ENCODE peak calls at places on chromosome 10, in eight cellular contexts. One of them, this sample, is unnamed.

GRCh38 chr10:120076966-120077706 is 184.6 kb downstream of the SEC23IP start:
- DNase-seq in fibroblast of lung: no peak
- DNase-seq in GM12865: no peak
- DNase-seq in cardiac fibroblast: no peak
- DNase-seq in SW480: no peak
- DNase-seq in non-pigmented ciliary epithelial cell: no peak
- DNase-seq in GM03348: no peak
- DNase-seq in HEK293T: no peak
- DNase-seq in this sample: no peak

GRCh38 chr10:113953505-113954272 is 90.0 kb upstream of the ADRB1 start:
- DNase-seq in fibroblast of lung: no peak
- DNase-seq in GM12865: peak
- DNase-seq in cardiac fibroblast: no peak
- DNase-seq in SW480: no peak
- DNase-seq in non-pigmented ciliary epithelial cell: no peak
- DNase-seq in GM03348: no peak
- DNase-seq in HEK293T: no peak
- DNase-seq in this sample: no peak

GRCh38 chr10:22832851-22833250 is 95.0 kb upstream of the ARMC3 start:
- DNase-seq in fibroblast of lung: no peak
- DNase-seq in GM12865: no peak
- DNase-seq in cardiac fibroblast: no peak
- DNase-seq in SW480: no peak
- DNase-seq in non-pigmented ciliary epithelial cell: no peak
- DNase-seq in GM03348: no peak
- DNase-seq in HEK293T: no peak
- DNase-seq in this sample: no peak

GRCh38 chr10:248307-248706 is 113.1 kb downstream of the ZMYND11 start:
- DNase-seq in fibroblast of lung: no peak
- DNase-seq in GM12865: no peak
- DNase-seq in cardiac fibroblast: no peak
- DNase-seq in SW480: no peak
- DNase-seq in non-pigmented ciliary epithelial cell: no peak
- DNase-seq in GM03348: no peak
- DNase-seq in HEK293T: no peak
- DNase-seq in this sample: no peak

GRCh38 chr10:89294840-89295239 is 7.0 kb upstream of the IFIT2 start:
- DNase-seq in fibroblast of lung: no peak
- DNase-seq in GM12865: no peak
- DNase-seq in cardiac fibroblast: no peak
- DNase-seq in SW480: no peak
- DNase-seq in non-pigmented ciliary epithelial cell: no peak
- DNase-seq in GM03348: no peak
- DNase-seq in HEK293T: no peak
- DNase-seq in this sample: no peak

GRCh38 chr10:3666525-3667302 is 118.3 kb downstream of the KLF6 start:
- DNase-seq in fibroblast of lung: no peak
- DNase-seq in GM12865: no peak
- DNase-seq in cardiac fibroblast: no peak
- DNase-seq in SW480: peak
- DNase-seq in non-pigmented ciliary epithelial cell: no peak
- DNase-seq in GM03348: no peak
- DNase-seq in HEK293T: no peak
- DNase-seq in this sample: no peak

GRCh38 chr10:105188737-105189463 is 547.8 kb downstream of the SORCS3 start:
- DNase-seq in fibroblast of lung: no peak
- DNase-seq in GM12865: no peak
- DNase-seq in cardiac fibroblast: no peak
- DNase-seq in SW480: peak
- DNase-seq in non-pigmented ciliary epithelial cell: peak
- DNase-seq in GM03348: no peak
- DNase-seq in HEK293T: no peak
- DNase-seq in this sample: peak

GRCh38 chr10:98039690-98040381 is 9.4 kb upstream of the CRTAC1 start:
- DNase-seq in fibroblast of lung: no peak
- DNase-seq in GM12865: no peak
- DNase-seq in cardiac fibroblast: no peak
- DNase-seq in SW480: no peak
- DNase-seq in non-pigmented ciliary epithelial cell: no peak
- DNase-seq in GM03348: no peak
- DNase-seq in HEK293T: no peak
- DNase-seq in this sample: peak

GRCh38 chr10:6232225-6232807 is 29.6 kb downstream of the PFKFB3 start:
- DNase-seq in fibroblast of lung: no peak
- DNase-seq in GM12865: no peak
- DNase-seq in cardiac fibroblast: no peak
- DNase-seq in SW480: no peak
- DNase-seq in non-pigmented ciliary epithelial cell: no peak
- DNase-seq in GM03348: no peak
- DNase-seq in HEK293T: no peak
- DNase-seq in this sample: no peak

GRCh38 chr10:76543655-76544054 is 1094.0 kb downstream of the KCNMA1 start:
- DNase-seq in fibroblast of lung: peak
- DNase-seq in GM12865: no peak
- DNase-seq in cardiac fibroblast: peak
- DNase-seq in SW480: no peak
- DNase-seq in non-pigmented ciliary epithelial cell: no peak
- DNase-seq in GM03348: no peak
- DNase-seq in HEK293T: no peak
- DNase-seq in this sample: no peak

GRCh38 chr10:46515402-46516192 is 40.9 kb downstream of the GPRIN2 start:
- DNase-seq in fibroblast of lung: no peak
- DNase-seq in GM12865: no peak
- DNase-seq in cardiac fibroblast: no peak
- DNase-seq in SW480: no peak
- DNase-seq in non-pigmented ciliary epithelial cell: no peak
- DNase-seq in GM03348: no peak
- DNase-seq in HEK293T: no peak
- DNase-seq in this sample: no peak

GRCh38 chr10:44926771-44927751 is 15.9 kb downstream of the TMEM72 start:
- DNase-seq in fibroblast of lung: no peak
- DNase-seq in GM12865: no peak
- DNase-seq in cardiac fibroblast: peak
- DNase-seq in SW480: no peak
- DNase-seq in non-pigmented ciliary epithelial cell: no peak
- DNase-seq in GM03348: no peak
- DNase-seq in HEK293T: no peak
- DNase-seq in this sample: peak

GRCh38 chr10:125000366-125001312 is 58.7 kb downstream of the ZRANB1 start:
- DNase-seq in fibroblast of lung: peak
- DNase-seq in GM12865: no peak
- DNase-seq in cardiac fibroblast: no peak
- DNase-seq in SW480: no peak
- DNase-seq in non-pigmented ciliary epithelial cell: no peak
- DNase-seq in GM03348: peak
- DNase-seq in HEK293T: peak
- DNase-seq in this sample: no peak

GRCh38 chr10:2972216-2972615 is 95.1 kb upstream of the PFKP start:
- DNase-seq in fibroblast of lung: peak
- DNase-seq in GM12865: no peak
- DNase-seq in cardiac fibroblast: no peak
- DNase-seq in SW480: no peak
- DNase-seq in non-pigmented ciliary epithelial cell: no peak
- DNase-seq in GM03348: no peak
- DNase-seq in HEK293T: no peak
- DNase-seq in this sample: no peak

GRCh38 chr10:71143170-71143569 is 69.2 kb upstream of the UNC5B start:
- DNase-seq in fibroblast of lung: no peak
- DNase-seq in GM12865: no peak
- DNase-seq in cardiac fibroblast: no peak
- DNase-seq in SW480: no peak
- DNase-seq in non-pigmented ciliary epithelial cell: no peak
- DNase-seq in GM03348: no peak
- DNase-seq in HEK293T: no peak
- DNase-seq in this sample: no peak

GRCh38 chr10:101859530-101859929 is 15.9 kb upstream of the KCNIP2 start:
- DNase-seq in fibroblast of lung: no peak
- DNase-seq in GM12865: peak
- DNase-seq in cardiac fibroblast: no peak
- DNase-seq in SW480: no peak
- DNase-seq in non-pigmented ciliary epithelial cell: no peak
- DNase-seq in GM03348: no peak
- DNase-seq in HEK293T: no peak
- DNase-seq in this sample: no peak

GRCh38 chr10:63628526-63629362 is 107.5 kb downstream of the REEP3 start:
- DNase-seq in fibroblast of lung: peak
- DNase-seq in GM12865: peak
- DNase-seq in cardiac fibroblast: peak
- DNase-seq in SW480: peak
- DNase-seq in non-pigmented ciliary epithelial cell: no peak
- DNase-seq in GM03348: peak
- DNase-seq in HEK293T: peak
- DNase-seq in this sample: no peak

GRCh38 chr10:71912431-71912830 is 51.8 kb upstream of the CHST3 start:
- DNase-seq in fibroblast of lung: no peak
- DNase-seq in GM12865: no peak
- DNase-seq in cardiac fibroblast: no peak
- DNase-seq in SW480: no peak
- DNase-seq in non-pigmented ciliary epithelial cell: no peak
- DNase-seq in GM03348: no peak
- DNase-seq in HEK293T: no peak
- DNase-seq in this sample: no peak

GRCh38 chr10:48527691-48528212 is 77.1 kb downstream of the ARHGAP22 start:
- DNase-seq in fibroblast of lung: no peak
- DNase-seq in GM12865: no peak
- DNase-seq in cardiac fibroblast: no peak
- DNase-seq in SW480: no peak
- DNase-seq in non-pigmented ciliary epithelial cell: no peak
- DNase-seq in GM03348: no peak
- DNase-seq in HEK293T: no peak
- DNase-seq in this sample: no peak

GRCh38 chr10:104648421-104648820 is 7.3 kb downstream of the SORCS3 start:
- DNase-seq in fibroblast of lung: no peak
- DNase-seq in GM12865: no peak
- DNase-seq in cardiac fibroblast: no peak
- DNase-seq in SW480: no peak
- DNase-seq in non-pigmented ciliary epithelial cell: no peak
- DNase-seq in GM03348: no peak
- DNase-seq in HEK293T: no peak
- DNase-seq in this sample: peak

GRCh38 chr10:86182150-86182549 is 184.4 kb downstream of the GRID1 start:
- DNase-seq in fibroblast of lung: no peak
- DNase-seq in GM12865: no peak
- DNase-seq in cardiac fibroblast: no peak
- DNase-seq in SW480: no peak
- DNase-seq in non-pigmented ciliary epithelial cell: no peak
- DNase-seq in GM03348: no peak
- DNase-seq in HEK293T: no peak
- DNase-seq in this sample: no peak

GRCh38 chr10:13771992-13772391 is 185.2 kb downstream of the PRPF18 start:
- DNase-seq in fibroblast of lung: no peak
- DNase-seq in GM12865: no peak
- DNase-seq in cardiac fibroblast: no peak
- DNase-seq in SW480: no peak
- DNase-seq in non-pigmented ciliary epithelial cell: no peak
- DNase-seq in GM03348: no peak
- DNase-seq in HEK293T: no peak
- DNase-seq in this sample: no peak

GRCh38 chr10:103800789-103801540 is 54.4 kb downstream of the SH3PXD2A start:
- DNase-seq in fibroblast of lung: peak
- DNase-seq in GM12865: peak
- DNase-seq in cardiac fibroblast: no peak
- DNase-seq in SW480: peak
- DNase-seq in non-pigmented ciliary epithelial cell: no peak
- DNase-seq in GM03348: no peak
- DNase-seq in HEK293T: no peak
- DNase-seq in this sample: no peak

GRCh38 chr10:2023687-2024086 is 286.4 kb upstream of the ADARB2 start:
- DNase-seq in fibroblast of lung: no peak
- DNase-seq in GM12865: no peak
- DNase-seq in cardiac fibroblast: no peak
- DNase-seq in SW480: no peak
- DNase-seq in non-pigmented ciliary epithelial cell: no peak
- DNase-seq in GM03348: no peak
- DNase-seq in HEK293T: no peak
- DNase-seq in this sample: no peak

GRCh38 chr10:11237571-11237970 is 219.9 kb downstream of the CELF2 start:
- DNase-seq in fibroblast of lung: no peak
- DNase-seq in GM12865: peak
- DNase-seq in cardiac fibroblast: no peak
- DNase-seq in SW480: no peak
- DNase-seq in non-pigmented ciliary epithelial cell: no peak
- DNase-seq in GM03348: no peak
- DNase-seq in HEK293T: no peak
- DNase-seq in this sample: no peak

GRCh38 chr10:99767901-99768300 is 14.5 kb upstream of the ABCC2 start:
- DNase-seq in fibroblast of lung: no peak
- DNase-seq in GM12865: no peak
- DNase-seq in cardiac fibroblast: no peak
- DNase-seq in SW480: no peak
- DNase-seq in non-pigmented ciliary epithelial cell: no peak
- DNase-seq in GM03348: no peak
- DNase-seq in HEK293T: no peak
- DNase-seq in this sample: no peak

GRCh38 chr10:78288716-78289115 is 255.1 kb downstream of the RPS24 start:
- DNase-seq in fibroblast of lung: no peak
- DNase-seq in GM12865: no peak
- DNase-seq in cardiac fibroblast: no peak
- DNase-seq in SW480: no peak
- DNase-seq in non-pigmented ciliary epithelial cell: no peak
- DNase-seq in GM03348: no peak
- DNase-seq in HEK293T: no peak
- DNase-seq in this sample: no peak

GRCh38 chr10:80608706-80609105 is 71.0 kb downstream of the SH2D4B start:
- DNase-seq in fibroblast of lung: no peak
- DNase-seq in GM12865: no peak
- DNase-seq in cardiac fibroblast: no peak
- DNase-seq in SW480: no peak
- DNase-seq in non-pigmented ciliary epithelial cell: no peak
- DNase-seq in GM03348: no peak
- DNase-seq in HEK293T: no peak
- DNase-seq in this sample: no peak

GRCh38 chr10:21860718-21861117 is 142.8 kb downstream of the DNAJC1 start:
- DNase-seq in fibroblast of lung: no peak
- DNase-seq in GM12865: peak
- DNase-seq in cardiac fibroblast: peak
- DNase-seq in SW480: no peak
- DNase-seq in non-pigmented ciliary epithelial cell: peak
- DNase-seq in GM03348: no peak
- DNase-seq in HEK293T: no peak
- DNase-seq in this sample: peak

GRCh38 chr10:125057158-125058001 is 103.0 kb downstream of the CTBP2 start:
- DNase-seq in fibroblast of lung: peak
- DNase-seq in GM12865: peak
- DNase-seq in cardiac fibroblast: peak
- DNase-seq in SW480: no peak
- DNase-seq in non-pigmented ciliary epithelial cell: peak
- DNase-seq in GM03348: peak
- DNase-seq in HEK293T: no peak
- DNase-seq in this sample: no peak

GRCh38 chr10:131859341-131860020 is 41.3 kb upstream of the PPP2R2D start:
- DNase-seq in fibroblast of lung: no peak
- DNase-seq in GM12865: no peak
- DNase-seq in cardiac fibroblast: no peak
- DNase-seq in SW480: no peak
- DNase-seq in non-pigmented ciliary epithelial cell: no peak
- DNase-seq in GM03348: no peak
- DNase-seq in HEK293T: no peak
- DNase-seq in this sample: no peak

This sample was measured in epithelial cell of proximal tubule.